ENCODE peak calls at places on chromosomes 4 and X, in nine cellular contexts. F, U, Q, P, I, S, G, X and H are unnamed samples.

GRCh38 chrX:6266041-6266440 is 37.4 kb upstream of the NLGN4X start:
- DNase-seq in F (no peak), U (no peak), Q (no peak), P (no peak), I (no peak), S (no peak), G (no peak), X (no peak), H (no peak)

GRCh38 chr4:77579406-77580076 is 26.1 kb upstream of the CXCL13 start:
- DNase-seq in F (no peak), U (no peak), Q (no peak), P (no peak), I (peak), S (peak), G (peak), X (no peak), H (no peak)

GRCh38 chrX:153490217-153490616 is 4.6 kb upstream of the BGN start:
- DNase-seq in F (no peak), U (no peak), Q (no peak), P (no peak), I (no peak), S (no peak), G (no peak), X (no peak), H (no peak)

GRCh38 chrX:70497026-70497425 is 52.4 kb downstream of the DLG3 start:
- DNase-seq in F (no peak), U (no peak), Q (no peak), P (no peak), I (no peak), S (no peak), G (no peak), X (no peak), H (no peak)

GRCh38 chr4:151418385-151418784 is 9.4 kb downstream of the FHIP1A start:
- DNase-seq in F (peak), U (no peak), Q (no peak), P (no peak), I (peak), S (peak), G (peak), X (no peak), H (peak)

GRCh38 chr4:973431-974397 is at the start of gene DGKQ:
- DNase-seq in F (peak), U (peak), Q (no peak), P (no peak), I (peak), S (peak), G (peak), X (peak), H (peak)

GRCh38 chrX:42807393-42807792 is 29.4 kb upstream of the PPP1R2C start:
- DNase-seq in F (no peak), U (no peak), Q (no peak), P (no peak), I (no peak), S (no peak), G (no peak), X (no peak), H (no peak)

GRCh38 chr4:173765731-173766130 is 235.7 kb upstream of the HAND2 start:
- DNase-seq in F (no peak), U (no peak), Q (no peak), P (no peak), I (no peak), S (no peak), G (no peak), X (no peak), H (no peak)

GRCh38 chr4:103075894-103076776 is at the start of gene SLC9B2:
- DNase-seq in F (peak), U (peak), Q (no peak), P (peak), I (peak), S (peak), G (peak), X (peak), H (peak)

GRCh38 chr4:2552806-2553205 is 16.4 kb downstream of the FAM193A start:
- DNase-seq in F (no peak), U (no peak), Q (no peak), P (no peak), I (no peak), S (no peak), G (no peak), X (no peak), H (no peak)

GRCh38 chrX:68571292-68572256 is 72.7 kb downstream of the YIPF6 start:
- DNase-seq in F (no peak), U (no peak), Q (no peak), P (no peak), I (peak), S (peak), G (peak), X (no peak), H (peak)

GRCh38 chrX:45424341-45424740 is 223.7 kb upstream of the DIPK2B start:
- DNase-seq in F (no peak), U (no peak), Q (no peak), P (no peak), I (no peak), S (peak), G (no peak), X (no peak), H (no peak)

GRCh38 chrX:149114874-149115273 is 390.2 kb downstream of the IDS start:
- DNase-seq in F (no peak), U (no peak), Q (no peak), P (no peak), I (no peak), S (no peak), G (no peak), X (no peak), H (no peak)

GRCh38 chr4:35358001-35358584 is 886.2 kb downstream of the ARAP2 start:
- DNase-seq in F (no peak), U (no peak), Q (no peak), P (no peak), I (no peak), S (no peak), G (no peak), X (no peak), H (no peak)

GRCh38 chr4:121358473-121358872 is 22.3 kb downstream of the QRFPR start:
- DNase-seq in F (no peak), U (no peak), Q (no peak), P (no peak), I (peak), S (peak), G (peak), X (no peak), H (peak)

GRCh38 chr4:183142566-183143545 is 43.8 kb downstream of the WWC2 start:
- DNase-seq in F (no peak), U (peak), Q (peak), P (peak), I (peak), S (peak), G (peak), X (peak), H (no peak)

GRCh38 chrX:39605183-39605582 is 492.6 kb downstream of the BCOR start:
- DNase-seq in F (no peak), U (no peak), Q (no peak), P (no peak), I (no peak), S (no peak), G (peak), X (no peak), H (no peak)

GRCh38 chr4:86963697-86964096 is 28.9 kb downstream of the AFF1 start:
- DNase-seq in F (no peak), U (no peak), Q (no peak), P (no peak), I (no peak), S (no peak), G (no peak), X (no peak), H (no peak)

GRCh38 chr4:38800956-38801450 is 3.6 kb downstream of the TLR1 start:
- DNase-seq in F (no peak), U (no peak), Q (no peak), P (no peak), I (no peak), S (no peak), G (no peak), X (no peak), H (no peak)

GRCh38 chrX:48573690-48574269 is 504 bp upstream of the RBM3 start:
- DNase-seq in F (no peak), U (peak), Q (peak), P (peak), I (no peak), S (no peak), G (no peak), X (peak), H (no peak)

GRCh38 chr4:6939761-6940743 is 30.4 kb downstream of the TBC1D14 start:
- DNase-seq in F (no peak), U (no peak), Q (no peak), P (no peak), I (no peak), S (no peak), G (no peak), X (peak), H (no peak)

GRCh38 chrX:17854069-17854468 is 7.0 kb downstream of the RAI2 start:
- DNase-seq in F (no peak), U (no peak), Q (no peak), P (no peak), I (no peak), S (no peak), G (no peak), X (no peak), H (no peak)

GRCh38 chr4:152678841-152679240 is 956 bp downstream of the TMEM154 start:
- DNase-seq in F (no peak), U (no peak), Q (peak), P (peak), I (no peak), S (no peak), G (peak), X (no peak), H (no peak)